ENCODE peak calls at places on chromosomes 12 and 14, in seven cellular contexts. U, C, Z, R, N, L and G are unnamed samples.

GRCh38 chr12:67534671-67535070 is 113.9 kb upstream of the DYRK2 start:
- DNase-seq in R (no peak), Z (no peak), L (no peak), C (no peak), N (no peak), U (no peak), G (no peak)

GRCh38 chr12:60920841-60921495 is 1325.1 kb downstream of the SLC16A7 start:
- DNase-seq in N (no peak), L (no peak), R (no peak), U (no peak), C (no peak), Z (no peak), G (no peak)

GRCh38 chr14:38663382-38663781 is 407.5 kb upstream of the CLEC14A start:
- DNase-seq in C (no peak), N (no peak), U (no peak), L (no peak), R (no peak), Z (no peak), G (no peak)

GRCh38 chr12:42744539-42745156 is 155.1 kb upstream of the PRICKLE1 start:
- DNase-seq in N (no peak), U (no peak), R (no peak), C (no peak), L (no peak), Z (no peak), G (no peak)

GRCh38 chr14:99124482-99125104 is 147.4 kb downstream of the BCL11B start:
- DNase-seq in C (no peak), L (no peak), Z (no peak), R (no peak), N (no peak), U (no peak), G (no peak)

GRCh38 chr14:76919811-76920571 is 93.8 kb downstream of the LRRC74A start:
- DNase-seq in R (no peak), N (peak), Z (no peak), C (no peak), L (peak), U (no peak), G (peak)

GRCh38 chr12:47804177-47804576 is 15.5 kb downstream of the HDAC7 start:
- DNase-seq in L (no peak), R (no peak), U (no peak), N (no peak), C (no peak), Z (no peak), G (no peak)

GRCh38 chr12:22283006-22283506 is 51.5 kb downstream of the ST8SIA1 start:
- DNase-seq in L (no peak), U (no peak), C (no peak), R (no peak), N (no peak), Z (no peak), G (no peak)

GRCh38 chr14:104509673-104510072 is 69.9 kb upstream of the C14orf180 start:
- DNase-seq in R (no peak), L (no peak), N (no peak), Z (no peak), C (no peak), U (no peak), G (no peak)

GRCh38 chr12:114045333-114045732 is 79.2 kb upstream of the RBM19 start:
- DNase-seq in L (no peak), U (no peak), C (no peak), Z (no peak), R (no peak), N (no peak), G (no peak)

GRCh38 chr12:26678697-26679660 is 154.0 kb downstream of the ITPR2 start:
- DNase-seq in R (no peak), C (no peak), U (no peak), Z (no peak), L (no peak), N (no peak), G (no peak)

GRCh38 chr12:48783432-48783831 is 5.5 kb downstream of the ADCY6 start:
- DNase-seq in N (no peak), U (no peak), L (no peak), R (no peak), Z (no peak), C (no peak), G (no peak)

GRCh38 chr14:35286707-35287106 is 5.5 kb upstream of the PSMA6 start:
- DNase-seq in R (no peak), U (no peak), L (no peak), C (no peak), N (no peak), Z (no peak), G (no peak)

GRCh38 chr12:29242921-29243431 is 93.9 kb downstream of the FAR2 start:
- DNase-seq in C (no peak), Z (no peak), R (no peak), L (no peak), U (no peak), N (no peak), G (no peak)

GRCh38 chr12:59643576-59643975 is 47.7 kb downstream of the SLC16A7 start:
- DNase-seq in U (no peak), Z (no peak), N (no peak), R (no peak), L (no peak), C (no peak), G (no peak)

GRCh38 chr14:67984274-67984673 is 164.7 kb downstream of the RAD51B start:
- DNase-seq in Z (no peak), L (no peak), R (no peak), U (no peak), C (no peak), N (no peak), G (no peak)

GRCh38 chr12:26031318-26031717 is 72.8 kb downstream of the RASSF8 start:
- DNase-seq in U (no peak), C (no peak), N (no peak), L (no peak), Z (no peak), R (no peak), G (no peak)